ENCODE peak calls at places on chromosomes 5 and 9, in five cellular contexts. A, D, W, J and M are unnamed samples.

GRCh38 chr9:99393993-99394392 is 171.9 kb downstream of the SEC61B start:
- DNase-seq in A (no peak), D (no peak), W (no peak), J (no peak), M (no peak)

GRCh38 chr9:137143459-137143858 is 4.5 kb downstream of the GRIN1 start:
- DNase-seq in A (no peak), D (no peak), W (no peak), J (no peak), M (no peak)

GRCh38 chr5:31674371-31674770 is 35.4 kb downstream of the PDZD2 start:
- DNase-seq in A (no peak), D (no peak), W (no peak), J (no peak), M (no peak)

GRCh38 chr9:36315283-36315682 is 57.0 kb upstream of the GNE start:
- DNase-seq in A (no peak), D (no peak), W (no peak), J (no peak), M (no peak)

GRCh38 chr9:13444272-13444608 is 164.7 kb upstream of the MPDZ start:
- DNase-seq in A (no peak), D (no peak), W (no peak), J (no peak), M (no peak)

GRCh38 chr9:114718801-114719221 is 36.8 kb upstream of the TEX48 start:
- DNase-seq in A (peak; percentile 39), D (no peak), W (peak; percentile 86), J (no peak), M (no peak)

GRCh38 chr9:130331573-130331972 is 66.0 kb downstream of the HMCN2 start:
- DNase-seq in A (no peak), D (peak; percentile 80), W (no peak), J (no peak), M (peak; percentile 18)

GRCh38 chr5:172170251-172170701 is 17.7 kb downstream of the STK10 start:
- DNase-seq in A (no peak), D (no peak), W (no peak), J (no peak), M (no peak)